ENCODE peak calls at places on chromosomes 16 and 17, in five cellular contexts. X is mammary epithelial cell, B is HCT116, G is tibial artery, Q is fibroblast of lung. S is an unnamed sample.

GRCh38 chr16:66924527-66925321 is 611 bp downstream of the RRAD start:
- DNase-seq in X (no peak), B (no peak), G (no peak), Q (no peak), S (peak; percentile 56)

GRCh38 chr17:33292184-33292980 is 713 bp downstream of the ASIC2 start:
- DNase-seq in X (peak; percentile 50), B (no peak), G (no peak), Q (peak; percentile 56), S (no peak)

GRCh38 chr17:63843387-63844292 is 1.2 kb upstream of the SMARCD2 start:
- DNase-seq in X (peak; percentile 19), B (peak; percentile 40), G (peak; percentile 75), Q (peak; percentile 68), S (peak; percentile 53)

GRCh38 chr16:10080031-10080772 is 102.0 kb downstream of the GRIN2A start:
- DNase-seq in X (peak; percentile 93), B (peak; percentile 15), G (peak; percentile 60), Q (peak; percentile 97), S (peak; percentile 50)

GRCh38 chr17:40942553-40942952 is 5.1 kb upstream of the KRT23 start:
- DNase-seq in X (no peak), B (no peak), G (no peak), Q (no peak), S (no peak)

GRCh38 chr16:50467943-50468748 is 80.0 kb upstream of the NKD1 start:
- DNase-seq in X (no peak), B (no peak), G (no peak), Q (peak; percentile 28), S (no peak)

GRCh38 chr16:74107795-74108610 is 188.6 kb upstream of the PSMD7 start:
- DNase-seq in X (peak; percentile 2), B (peak; percentile 58), G (no peak), Q (no peak), S (no peak)

GRCh38 chr17:50110591-50111349 is 15.6 kb downstream of the PDK2 start:
- DNase-seq in X (no peak), B (no peak), G (peak; percentile 73), Q (no peak), S (peak; percentile 80)

GRCh38 chr17:40086150-40087044 is 14.0 kb downstream of the NR1D1 start:
- DNase-seq in X (no peak), B (no peak), G (peak; percentile 54), Q (no peak), S (no peak)

GRCh38 chr17:33072421-33073175 is 81.0 kb downstream of the SPACA3 start:
- DNase-seq in X (no peak), B (no peak), G (no peak), Q (peak; percentile 66), S (no peak)

GRCh38 chr17:3585826-3586225 is 23.4 kb downstream of the TRPV1 start:
- DNase-seq in X (no peak), B (no peak), G (no peak), Q (no peak), S (no peak)

GRCh38 chr17:56185905-56186783 is 32.9 kb downstream of the ANKFN1 start:
- DNase-seq in X (no peak), B (no peak), G (no peak), Q (peak; percentile 96), S (no peak)

GRCh38 chr17:41442772-41443171 is 2.0 kb upstream of the KRT38 start:
- DNase-seq in X (no peak), B (no peak), G (no peak), Q (peak; percentile 80), S (no peak)

GRCh38 chr17:50721194-50722010 is 2.0 kb downstream of the LUC7L3 start:
- DNase-seq in X (no peak), B (no peak), G (no peak), Q (no peak), S (no peak)

GRCh38 chr16:9412362-9413311 is 321.2 kb downstream of the HAPSTR1 start:
- DNase-seq in X (no peak), B (no peak), G (no peak), Q (no peak), S (no peak)

GRCh38 chr17:954431-955164 is 25.0 kb downstream of the NXN start:
- DNase-seq in X (no peak), B (no peak), G (no peak), Q (peak; percentile 93), S (no peak)

GRCh38 chr16:67198238-67198734 is 645 bp upstream of the ELMO3 start:
- DNase-seq in X (peak; percentile 70), B (peak; percentile 64), G (no peak), Q (peak; percentile 24), S (no peak)

GRCh38 chr17:78683031-78683961 is 98.8 kb downstream of the CYTH1 start:
- DNase-seq in X (no peak), B (no peak), G (no peak), Q (no peak), S (no peak)

GRCh38 chr17:71846561-71846960 is 274.3 kb upstream of the SOX9 start:
- DNase-seq in X (no peak), B (no peak), G (no peak), Q (peak; percentile 49), S (no peak)

GRCh38 chr17:61470530-61471136 is 18.4 kb downstream of the TBX4 start:
- DNase-seq in X (no peak), B (no peak), G (no peak), Q (no peak), S (no peak)

GRCh38 chr17:31313982-31314787 is at the start of gene EVI2B:
- DNase-seq in X (peak; percentile 79), B (no peak), G (no peak), Q (peak; percentile 46), S (no peak)

GRCh38 chr16:49599281-49599680 is 225.7 kb downstream of the C16orf78 start:
- DNase-seq in X (no peak), B (no peak), G (no peak), Q (no peak), S (no peak)

GRCh38 chr17:8674344-8675305 is 44.1 kb upstream of the MYH10 start:
- DNase-seq in X (no peak), B (no peak), G (peak; percentile 61), Q (peak; percentile 77), S (peak; percentile 84)

GRCh38 chr17:28033972-28034714 is 8.3 kb upstream of the NLK start:
- DNase-seq in X (peak; percentile 39), B (no peak), G (no peak), Q (peak; percentile 95), S (no peak)

GRCh38 chr17:38590988-38591758 is 14.6 kb downstream of the SRCIN1 start:
- DNase-seq in X (peak; percentile 39), B (no peak), G (no peak), Q (peak; percentile 3), S (no peak)
- H3K27ac ChIP-seq in X (no peak overlapping the region), B (no peak overlapping the region), G (no peak overlapping the region), Q (no peak overlapping the region), S (no peak overlapping the region)

GRCh38 chr16:85550422-85551318 is 62.5 kb upstream of the GSE1 start:
- DNase-seq in X (no peak), B (no peak), G (no peak), Q (no peak), S (no peak)
- TF ChIP-seq CTCF in X (no peak), B (no peak), G (no peak), Q (peak; percentile 16), S (peak; percentile 56)

GRCh38 chr17:36791150-36791653 is 146.1 kb upstream of the LHX1 start:
- DNase-seq in X (no peak), B (no peak), G (no peak), Q (no peak), S (no peak)
- H3K4me3 ChIP-seq in X (no peak overlapping the region), B (no peak overlapping the region), G (no peak overlapping the region), Q (no peak overlapping the region), S (no peak overlapping the region)

GRCh38 chr16:88896238-88897065 is 30.0 kb upstream of the PABPN1L start:
- DNase-seq in X (no peak), B (no peak), G (no peak), Q (no peak), S (no peak)

GRCh38 chr16:88897696-88898425 is 31.4 kb upstream of the PABPN1L start:
- DNase-seq in X (no peak), B (no peak), G (no peak), Q (no peak), S (no peak)

GRCh38 chr16:88893127-88893968 is 26.9 kb upstream of the PABPN1L start:
- DNase-seq in X (no peak), B (no peak), G (no peak), Q (no peak), S (no peak)

GRCh38 chr16:88894681-88895300 is 28.3 kb upstream of the PABPN1L start:
- DNase-seq in X (no peak), B (no peak), G (no peak), Q (no peak), S (no peak)

DNA sequence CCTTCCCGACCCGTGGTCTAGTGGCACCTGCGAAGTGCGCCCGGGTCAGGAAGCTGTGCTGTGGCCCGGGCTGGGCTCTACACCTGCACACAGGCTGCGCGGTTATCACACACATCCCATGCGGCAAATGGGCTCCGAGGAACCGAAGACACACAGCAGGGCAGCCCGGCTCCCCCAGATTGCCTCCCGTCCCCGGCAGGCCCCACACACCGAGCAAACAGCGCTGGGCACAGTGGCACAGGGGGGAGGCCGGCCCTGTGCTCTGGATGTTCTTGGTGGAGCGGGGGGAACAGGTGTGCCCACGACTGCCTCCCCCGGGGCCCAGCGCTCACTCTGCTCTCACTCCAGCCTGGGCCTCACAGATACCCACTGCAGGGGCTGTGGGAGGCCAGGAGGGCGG is 28.9 kb upstream of the PABPN1L start:
- DNase-seq in X (no peak), B (no peak), G (no peak), Q (no peak), S (no peak)
- H3K27ac ChIP-seq in X (no peak overlapping the region), B (no peak overlapping the region), G (no peak overlapping the region), Q (no peak overlapping the region), S (no peak overlapping the region)

GRCh38 chr16:8204769-8205168 is 385.5 kb downstream of the TMEM114 start:
- DNase-seq in X (no peak), B (no peak), G (no peak), Q (no peak), S (no peak)
- TF ChIP-seq CTCF in X (no peak), B (no peak), G (no peak), Q (no peak), S (no peak)

DNA sequence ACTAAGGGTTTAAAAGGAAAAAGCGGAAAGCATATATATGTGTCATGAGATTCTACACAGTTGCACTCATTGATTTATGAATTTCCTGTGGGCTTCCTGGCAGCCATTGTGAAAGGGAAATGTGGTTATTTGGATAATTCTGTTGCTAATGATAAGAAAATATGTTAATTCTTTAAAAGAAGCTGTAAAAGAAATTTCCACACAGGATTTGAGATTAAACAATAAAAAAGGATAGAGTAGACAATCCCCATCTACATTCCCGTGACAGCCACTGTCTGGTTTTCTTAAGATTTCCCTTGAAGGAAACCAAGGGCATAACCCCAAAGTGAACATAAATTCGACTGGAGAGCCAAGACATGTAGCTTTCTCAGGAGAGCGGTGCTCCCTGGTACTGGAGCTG is 397.5 kb downstream of the CPPED1 start:
- DNase-seq in X (no peak), B (no peak), G (no peak), Q (no peak), S (no peak)
- H3K4me3 ChIP-seq in X (no peak overlapping the region), B (no peak overlapping the region), G (no peak overlapping the region), Q (no peak overlapping the region), S (no peak overlapping the region)